ENCODE peak calls at places on chromosomes 6 and 20, in seven cellular contexts. E, D, F, M, L, Y and U are unnamed samples.

GRCh38 chr20:50126662-50127061 is 13.7 kb upstream of the UBE2V1 start:
- DNase-seq in E (no peak), D (no peak), F (no peak), M (no peak), L (no peak), Y (no peak), U (peak)

GRCh38 chr6:152087701-152088100 is 280.2 kb downstream of the ESR1 start:
- DNase-seq in E (no peak), D (no peak), F (no peak), M (no peak), L (no peak), Y (no peak), U (no peak)

GRCh38 chr20:44187054-44187762 is at the start of gene JPH2:
- DNase-seq in E (peak), D (no peak), F (peak), M (no peak), L (no peak), Y (peak), U (no peak)

GRCh38 chr6:582370-582769 is 74.5 kb downstream of the HUS1B start:
- DNase-seq in E (peak), D (no peak), F (no peak), M (peak), L (no peak), Y (no peak), U (no peak)

GRCh38 chr6:5302995-5303622 is 41.8 kb downstream of the FARS2 start:
- DNase-seq in E (peak), D (peak), F (peak), M (peak), L (no peak), Y (peak), U (peak)

GRCh38 chr6:41214559-41215238 is 13.4 kb upstream of the TREML4 start:
- DNase-seq in E (no peak), D (no peak), F (no peak), M (no peak), L (no peak), Y (no peak), U (no peak)

GRCh38 chr6:16132909-16133308 is 4.0 kb downstream of the MYLIP start:
- DNase-seq in E (no peak), D (no peak), F (no peak), M (no peak), L (no peak), Y (no peak), U (no peak)

GRCh38 chr6:52650946-52651345 is 20.0 kb upstream of the TMEM14A start:
- DNase-seq in E (no peak), D (no peak), F (no peak), M (no peak), L (no peak), Y (peak), U (no peak)

GRCh38 chr20:327041-327945 is 1.9 kb downstream of the SOX12 start:
- DNase-seq in E (peak), D (peak), F (peak), M (peak), L (peak), Y (peak), U (peak)

GRCh38 chr6:68473433-68474210 is 161.5 kb upstream of the ADGRB3 start:
- DNase-seq in E (no peak), D (no peak), F (no peak), M (no peak), L (peak), Y (no peak), U (no peak)

GRCh38 chr6:63448229-63448628 is 124.1 kb upstream of the LOC128125822 start:
- DNase-seq in E (no peak), D (no peak), F (no peak), M (no peak), L (no peak), Y (no peak), U (no peak)

GRCh38 chr6:20846602-20847028 is 312.4 kb downstream of the CDKAL1 start:
- DNase-seq in E (no peak), D (no peak), F (no peak), M (no peak), L (peak), Y (peak), U (no peak)

GRCh38 chr20:9916776-9917175 is 77.9 kb upstream of the PAK5 start:
- DNase-seq in E (no peak), D (no peak), F (no peak), M (no peak), L (no peak), Y (no peak), U (no peak)

GRCh38 chr6:133892444-133893323 is 3.8 kb downstream of the TCF21 start:
- DNase-seq in E (peak), D (no peak), F (no peak), M (no peak), L (no peak), Y (no peak), U (no peak)

GRCh38 chr20:46013826-46014516 is 5.3 kb downstream of the MMP9 start:
- DNase-seq in E (peak), D (peak), F (no peak), M (peak), L (peak), Y (peak), U (peak)

GRCh38 chr20:39983655-39984054 is 705.4 kb downstream of the MAFB start:
- DNase-seq in E (no peak), D (no peak), F (no peak), M (no peak), L (no peak), Y (no peak), U (no peak)

GRCh38 chr20:50308513-50309279 is 118.1 kb downstream of the CEBPB start:
- DNase-seq in E (peak), D (no peak), F (peak), M (no peak), L (no peak), Y (peak), U (peak)

GRCh38 chr6:44645276-44645675 is 257.8 kb downstream of the CDC5L start:
- DNase-seq in E (no peak), D (no peak), F (no peak), M (no peak), L (peak), Y (peak), U (no peak)

GRCh38 chr6:82914511-82914910 is 151.1 kb downstream of the UBE3D start:
- DNase-seq in E (no peak), D (no peak), F (no peak), M (no peak), L (no peak), Y (no peak), U (no peak)

GRCh38 chr20:33992145-33992922 is 1.4 kb upstream of the RALY start:
- DNase-seq in E (no peak), D (no peak), F (no peak), M (no peak), L (no peak), Y (no peak), U (no peak)

GRCh38 chr20:50496773-50497375 is 13.3 kb upstream of the PTPN1 start:
- DNase-seq in E (no peak), D (no peak), F (no peak), M (no peak), L (no peak), Y (no peak), U (no peak)

GRCh38 chr6:12602951-12603710 is 113.4 kb upstream of the PHACTR1 start:
- DNase-seq in E (no peak), D (no peak), F (no peak), M (no peak), L (peak), Y (peak), U (no peak)

DNA sequence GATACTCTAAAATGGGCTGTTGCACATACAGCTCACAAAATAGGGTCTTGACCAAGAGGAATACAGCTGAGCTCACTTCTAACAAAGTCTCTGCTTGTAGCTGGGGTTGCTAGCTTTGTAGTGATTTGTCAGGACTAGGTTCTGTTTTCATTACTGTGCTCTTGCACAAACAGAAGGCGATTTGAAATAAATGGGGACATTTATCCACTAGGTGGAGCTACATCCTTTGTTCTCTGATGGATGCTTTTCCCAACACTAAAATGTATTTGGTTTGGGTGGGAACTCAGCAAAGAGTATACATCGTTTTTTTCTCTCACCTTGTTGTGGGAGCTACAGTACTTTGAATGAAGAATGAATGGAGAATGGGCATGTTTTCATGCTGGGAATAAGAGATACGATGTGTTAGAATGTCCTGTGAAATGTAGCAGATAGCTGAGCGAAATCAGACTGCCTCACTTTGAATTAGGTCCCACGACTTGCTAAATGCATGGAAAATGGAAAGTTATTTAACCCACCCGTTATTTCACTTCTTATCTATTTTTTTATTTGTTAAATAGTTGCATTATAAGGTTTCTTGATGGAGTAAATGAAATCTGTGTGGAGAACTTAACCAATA is 494.7 kb upstream of the MAP3K7 start:
- DNase-seq in E (no peak), D (peak), F (no peak), M (no peak), L (peak), Y (peak), U (peak)
- TF ChIP-seq CTCF in E (peak), D (peak), F (peak), M (peak), L (peak), Y (peak), U (peak)

DNA sequence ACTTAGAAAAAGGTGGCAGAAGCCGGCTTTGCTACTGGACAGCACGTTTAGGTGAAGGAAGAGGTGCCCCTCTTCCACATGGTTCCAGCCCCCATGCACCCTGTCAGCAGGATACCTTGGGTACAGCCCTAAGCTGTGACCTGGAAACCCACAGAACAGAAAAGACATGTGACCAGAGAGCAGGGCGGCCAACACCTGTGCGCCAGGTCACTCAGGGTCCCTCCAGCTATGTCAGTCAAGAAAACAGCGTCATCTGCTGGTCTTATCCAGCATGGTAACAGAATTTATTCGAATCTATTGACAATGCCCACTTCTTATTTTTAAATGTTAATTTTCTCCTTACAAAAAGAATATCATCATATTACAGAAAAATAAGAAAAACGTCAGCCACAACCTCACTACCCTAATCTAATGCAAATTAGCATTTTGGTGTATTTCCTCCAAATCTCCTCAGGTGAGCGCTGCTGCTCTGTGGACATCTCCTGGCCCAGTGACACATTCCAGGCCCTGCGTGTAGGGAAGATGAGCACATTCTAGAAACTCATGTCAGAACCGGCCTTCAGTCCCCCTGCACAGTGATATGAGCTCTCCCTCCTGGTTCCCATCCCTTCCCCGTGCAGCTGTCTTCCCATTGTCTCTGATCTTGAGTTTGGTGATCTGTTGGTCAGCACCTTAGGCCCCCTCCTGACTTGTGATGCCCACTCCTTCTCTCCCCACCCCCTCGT is 37.2 kb downstream of the GTF2H5 start:
- DNase-seq in E (peak), D (no peak), F (no peak), M (no peak), L (no peak), Y (no peak), U (peak)
- TF ChIP-seq CTCF in E (peak), D (no peak), F (peak), M (peak), L (peak), Y (peak), U (peak)

GRCh38 chr20:2260250-2260649 is 35.6 kb upstream of the TGM3 start:
- DNase-seq in E (no peak), D (no peak), F (no peak), M (no peak), L (no peak), Y (no peak), U (no peak)
- TF ChIP-seq CTCF in E (no peak), D (no peak), F (no peak), M (no peak), L (no peak), Y (no peak), U (no peak)

GRCh38 chr6:37612475-37612874 is 85.2 kb downstream of the MDGA1 start:
- DNase-seq in E (no peak), D (no peak), F (no peak), M (no peak), L (no peak), Y (no peak), U (no peak)

GRCh38 chr6:37603284-37603683 is 94.4 kb downstream of the MDGA1 start:
- DNase-seq in E (no peak), D (no peak), F (no peak), M (no peak), L (no peak), Y (no peak), U (no peak)

GRCh38 chr6:37611516-37611915 is 86.2 kb downstream of the MDGA1 start:
- DNase-seq in E (no peak), D (no peak), F (no peak), M (no peak), L (no peak), Y (no peak), U (no peak)

GRCh38 chr6:37608587-37608986 is 89.1 kb downstream of the MDGA1 start:
- DNase-seq in E (no peak), D (no peak), F (no peak), M (no peak), L (no peak), Y (no peak), U (no peak)

DNA sequence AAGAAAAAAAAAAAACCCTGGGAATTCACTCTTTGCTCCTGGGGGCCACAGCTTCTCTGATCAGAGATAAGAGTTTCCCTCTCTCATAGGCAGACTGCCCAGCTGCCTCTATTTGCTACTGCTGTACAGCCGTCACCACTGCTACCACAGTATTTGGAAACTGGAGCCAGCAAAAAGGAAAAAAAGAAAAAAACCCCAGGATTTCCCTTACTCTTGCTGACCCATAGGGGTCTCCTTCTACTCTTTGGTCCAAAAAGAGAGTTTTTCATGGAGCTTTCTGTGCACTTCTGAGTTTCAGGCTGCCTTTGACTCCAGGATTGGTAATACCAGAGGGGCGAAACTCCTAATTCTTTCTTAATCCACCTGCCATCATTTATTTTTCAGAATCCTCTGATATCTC is 89.7 kb downstream of the MDGA1 start:
- DNase-seq in E (no peak), D (no peak), F (no peak), M (no peak), L (peak), Y (peak), U (no peak)
- TF ChIP-seq CTCF in E (peak), D (peak), F (peak), M (peak), L (peak), Y (peak), U (peak)

GRCh38 chr20:35264755-35265154 is 13.2 kb downstream of the MMP24OS start:
- DNase-seq in E (peak), D (no peak), F (no peak), M (no peak), L (no peak), Y (no peak), U (peak)
- TF ChIP-seq CTCF in E (no peak), D (no peak), F (no peak), M (peak), L (no peak), Y (peak), U (peak)